ENCODE peak calls at places on chromosome 21, in ten cellular contexts. Z is effector memory CD4-positive, alpha-beta T cell; K is CD4-positive, CD25-positive, alpha-beta regulatory T cell; W is AG04450; I is substantia nigra; M is brain microvascular endothelial cell; B is prostate gland; H is neural progenitor cell; F is A549; X is psoas muscle. G is an unnamed sample.

GRCh38 chr21:25572895-25573310 is 34.4 kb downstream of the MRPL39 start:
- DNase-seq in X (no peak), H (no peak), F (no peak), K (no peak), W (no peak), B (no peak), I (no peak), Z (no peak), M (no peak), G (no peak)

GRCh38 chr21:29217818-29218252 is 80.9 kb upstream of the BACH1 start:
- DNase-seq in W (peak; percentile 87), H (no peak), K (no peak), B (no peak), F (peak; percentile 26), I (no peak), X (no peak), M (peak; percentile 93), Z (no peak), G (no peak)

GRCh38 chr21:32868631-32869454 is 97.3 kb upstream of the PAXBP1 start:
- DNase-seq in H (peak; percentile 73), Z (no peak), W (no peak), X (no peak), B (no peak), M (no peak), K (no peak), F (no peak), I (no peak), G (no peak)

GRCh38 chr21:21200103-21200938 is 202.1 kb downstream of the NCAM2 start:
- DNase-seq in I (no peak), X (peak; percentile 44), H (no peak), F (no peak), M (peak; percentile 95), Z (no peak), B (no peak), K (no peak), W (peak; percentile 93), G (peak; percentile 67)

GRCh38 chr21:32325706-32326105 is 27.1 kb downstream of the MRAP start:
- DNase-seq in I (no peak), H (no peak), X (no peak), B (no peak), K (no peak), W (no peak), Z (no peak), M (no peak), F (no peak), G (no peak)

GRCh38 chr21:46429754-46430681 is 28.7 kb upstream of the DIP2A start:
- DNase-seq in B (no peak), Z (no peak), K (no peak), I (no peak), M (no peak), W (no peak), X (no peak), H (no peak), F (no peak), G (no peak)

GRCh38 chr21:27425172-27425571 is 458.3 kb upstream of the ADAMTS5 start:
- DNase-seq in W (no peak), H (no peak), Z (no peak), B (no peak), K (no peak), I (no peak), X (no peak), M (no peak), F (no peak), G (no peak)

GRCh38 chr21:36730291-36731281 is 31.7 kb downstream of the SIM2 start:
- DNase-seq in Z (no peak), H (no peak), M (no peak), W (no peak), F (no peak), K (no peak), B (peak; percentile 44), X (no peak), I (no peak), G (no peak)

GRCh38 chr21:29670228-29670627 is 269.6 kb downstream of the GRIK1 start:
- DNase-seq in I (no peak), M (no peak), F (no peak), W (no peak), B (no peak), X (no peak), H (no peak), K (no peak), Z (no peak), G (no peak)

GRCh38 chr21:34702341-34702807 is 33.6 kb downstream of the CLIC6 start:
- DNase-seq in H (no peak), F (no peak), X (peak; percentile 84), W (peak; percentile 90), Z (no peak), M (peak; percentile 43), B (no peak), K (no peak), I (no peak), G (peak; percentile 25)

DNA sequence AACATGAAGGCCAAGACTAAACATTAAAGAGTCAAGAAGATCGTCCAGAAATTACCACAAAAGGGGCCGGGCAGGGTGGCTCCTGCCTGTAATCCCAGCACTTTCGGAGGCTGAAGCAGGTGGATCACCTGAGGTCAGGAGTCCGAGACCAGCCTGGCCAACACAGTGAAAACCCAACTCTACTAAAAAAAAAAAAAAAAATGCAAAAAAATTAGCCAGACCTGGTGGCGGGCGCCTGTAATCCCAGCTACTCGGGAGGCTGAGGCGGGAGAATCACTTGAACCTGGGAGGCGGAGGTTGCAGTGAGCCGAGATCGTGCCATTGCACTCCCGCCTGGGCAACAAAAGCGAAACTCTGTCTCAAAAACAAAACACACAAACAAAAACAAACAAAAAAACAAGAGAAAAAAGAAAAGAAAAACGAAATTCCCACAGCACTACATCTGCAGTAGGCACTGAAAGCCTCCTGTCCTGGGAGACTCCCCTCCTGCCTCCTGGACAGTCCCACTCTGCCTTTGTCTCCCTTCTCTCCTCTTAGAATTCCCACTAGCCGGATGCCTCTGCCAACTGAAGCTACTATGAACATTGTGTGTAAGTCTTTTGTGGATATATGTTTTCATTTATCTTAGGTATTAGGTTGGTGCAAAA is 17.7 kb upstream of the RIPK4 start:
- DNase-seq in I (no peak), W (no peak), H (no peak), K (no peak), Z (no peak), X (no peak), B (no peak), M (no peak), F (no peak), G (no peak)
- H3K27ac ChIP-seq in I (no peak overlapping the region), W (no peak overlapping the region), H (no peak overlapping the region), K (no peak overlapping the region), Z (no peak overlapping the region), X (no peak overlapping the region), B (peak overlapping the region; percentile 35), M (no peak overlapping the region), F (peak overlapping the region; percentile 58), G (no peak overlapping the region)

DNA sequence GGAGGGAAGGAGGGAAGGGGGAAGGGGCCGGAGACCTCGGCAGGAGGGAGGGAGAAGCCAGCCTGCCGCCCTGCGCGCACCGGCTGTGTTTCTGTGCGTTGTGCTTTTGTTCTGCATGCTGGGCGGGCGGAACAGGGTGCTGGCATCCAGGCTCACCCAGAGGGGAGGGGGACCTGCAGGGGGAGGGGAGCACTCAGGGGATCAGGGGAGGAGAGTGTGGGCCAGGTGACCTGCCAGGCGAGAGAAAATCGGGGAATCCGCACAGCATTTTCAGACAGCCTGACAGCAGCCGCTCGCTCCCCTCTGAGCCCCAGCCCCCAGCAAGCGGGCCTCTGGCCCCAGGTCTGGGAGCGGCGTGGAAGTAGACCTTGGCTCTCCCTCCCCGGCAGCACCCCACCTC is 54.7 kb downstream of the RIPK4 start:
- DNase-seq in H (peak; percentile 65), F (no peak), B (no peak), X (no peak), W (no peak), Z (no peak), M (no peak), K (no peak), I (no peak), G (no peak)
- H3K27ac ChIP-seq in H (no peak overlapping the region), F (peak overlapping the region; percentile 67), B (peak overlapping the region; percentile 73), X (no peak overlapping the region), W (no peak overlapping the region), Z (no peak overlapping the region), M (no peak overlapping the region), K (no peak overlapping the region), I (no peak overlapping the region), G (no peak overlapping the region)

GRCh38 chr21:39164523-39164922 is 18.7 kb downstream of the PSMG1 start:
- DNase-seq in W (no peak), Z (no peak), H (no peak), M (no peak), I (no peak), X (no peak), F (no peak), K (no peak), B (no peak), G (no peak)
- H3K27ac ChIP-seq in W (no peak overlapping the region), Z (no peak overlapping the region), H (no peak overlapping the region), M (no peak overlapping the region), I (no peak overlapping the region), X (no peak overlapping the region), F (no peak overlapping the region), K (no peak overlapping the region), B (no peak overlapping the region), G (no peak overlapping the region)

GRCh38 chr21:45308211-45309068 is 20.7 kb upstream of the POFUT2 start:
- DNase-seq in Z (no peak), H (no peak), K (no peak), B (no peak), X (peak; percentile 52), M (peak; percentile 91), I (no peak), W (peak; percentile 71), F (no peak), G (no peak)

GRCh38 chr21:45306453-45306831 is 18.7 kb upstream of the POFUT2 start:
- DNase-seq in X (peak; percentile 12), H (no peak), F (no peak), I (no peak), Z (no peak), B (no peak), M (no peak), K (no peak), W (no peak), G (no peak)

GRCh38 chr21:45305831-45306230 is 18.1 kb upstream of the POFUT2 start:
- DNase-seq in H (no peak), M (peak; percentile 33), I (no peak), X (no peak), Z (no peak), K (no peak), F (no peak), B (no peak), W (no peak), G (no peak)

GRCh38 chr21:45304945-45305344 is 17.2 kb upstream of the POFUT2 start:
- DNase-seq in Z (no peak), W (no peak), B (no peak), F (no peak), X (no peak), K (no peak), I (no peak), H (no peak), M (no peak), G (peak; percentile 9)

DNA sequence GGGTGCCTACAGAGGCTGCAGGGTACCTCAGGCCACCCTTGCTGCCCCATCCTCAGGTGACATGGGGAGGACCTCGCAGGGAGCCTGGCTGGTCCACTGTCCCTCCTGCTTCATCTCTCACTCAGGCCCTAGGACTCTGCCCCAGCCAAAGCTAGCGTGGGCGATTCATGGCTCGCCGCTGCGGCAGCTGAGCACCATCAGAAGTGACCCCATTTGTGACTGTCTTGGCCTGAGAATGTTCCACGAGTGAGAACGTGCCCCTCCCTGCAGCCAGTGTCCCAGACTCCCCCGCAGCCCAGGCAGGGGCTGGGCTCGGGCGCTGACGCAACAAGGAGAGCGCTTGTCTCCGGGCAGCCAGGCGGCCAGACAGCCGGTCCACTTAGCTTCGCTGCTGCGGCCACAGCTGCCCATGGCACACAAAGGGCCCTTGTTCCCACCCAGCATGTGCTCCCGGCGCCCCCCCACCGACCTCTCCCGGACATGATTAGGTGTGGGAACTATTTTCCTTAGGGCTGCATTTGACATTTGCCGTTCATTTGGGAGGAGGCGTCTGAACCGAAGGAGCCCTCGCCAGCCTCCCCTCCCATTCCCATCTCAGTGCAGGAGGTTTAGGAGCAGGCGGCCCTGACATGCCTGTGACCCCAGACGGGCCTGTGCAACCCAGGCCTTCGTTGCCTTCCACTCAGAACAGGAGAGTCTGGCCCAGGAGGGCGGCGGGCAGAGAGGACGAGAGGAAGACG is 19.3 kb upstream of the POFUT2 start:
- DNase-seq in K (no peak), H (peak; percentile 73), F (no peak), Z (no peak), X (peak; percentile 85), W (peak; percentile 62), I (peak; percentile 75), B (no peak), M (peak; percentile 93), G (peak; percentile 83)
- H3K27ac ChIP-seq in K (no peak overlapping the region), H (no peak overlapping the region), F (no peak overlapping the region), Z (no peak overlapping the region), X (peak overlapping the region; percentile 55), W (peak overlapping the region; percentile 57), I (peak overlapping the region; percentile 74), B (no peak overlapping the region), M (peak overlapping the region; percentile 98), G (peak overlapping the region; percentile 86)

G was measured in heart right ventricle.